ENCODE peak calls at places on chromosomes 16 and 17, in four cellular contexts. Z, Y, C and S are unnamed samples.

GRCh38 chr16:55487048-55487803 is 8.2 kb downstream of the MMP2 start:
- DNase-seq in Z (no peak), Y (no peak), C (no peak), S (no peak)

GRCh38 chr17:81910840-81911276 is 341 bp downstream of the PCYT2 start:
- DNase-seq in Z (peak; percentile 36), Y (no peak), C (no peak), S (no peak)

GRCh38 chr17:48910370-48910769 is 2.2 kb downstream of the UBE2Z start:
- DNase-seq in Z (no peak), Y (no peak), C (no peak), S (no peak)

GRCh38 chr17:79290726-79291125 is 216.1 kb downstream of the ENGASE start:
- DNase-seq in Z (no peak), Y (no peak), C (no peak), S (no peak)

GRCh38 chr17:47882247-47882646 is 13.8 kb upstream of the SP2 start:
- DNase-seq in Z (peak; percentile 81), Y (no peak), C (no peak), S (peak; percentile 54)

GRCh38 chr16:14559809-14560227 is 70.2 kb downstream of the PARN start:
- DNase-seq in Z (peak; percentile 50), Y (no peak), C (peak; percentile 24), S (peak; percentile 65)

GRCh38 chr16:13984794-13985193 is 64.8 kb downstream of the ERCC4 start:
- DNase-seq in Z (no peak), Y (no peak), C (no peak), S (no peak)

GRCh38 chr17:66351053-66351452 is 48.6 kb downstream of the PRKCA start:
- DNase-seq in Z (peak; percentile 83), Y (no peak), C (no peak), S (no peak)

GRCh38 chr17:46013502-46014165 is 14.6 kb downstream of the STH start:
- DNase-seq in Z (no peak), Y (no peak), C (no peak), S (no peak)

GRCh38 chr17:6534846-6535514 is 21.4 kb downstream of the PITPNM3 start:
- DNase-seq in Z (no peak), Y (no peak), C (no peak), S (no peak)

GRCh38 chr17:56887552-56888467 is 26.0 kb downstream of the TRIM25 start:
- DNase-seq in Z (peak; percentile 52), Y (no peak), C (no peak), S (no peak)

GRCh38 chr17:2303278-2304188 is at the start of the genes SMG6 and SRR:
- DNase-seq in Z (peak; percentile 95), Y (peak; percentile 93), C (peak; percentile 86), S (peak; percentile 90)

GRCh38 chr17:16997514-16998429 is 25.9 kb upstream of the TNFRSF13B start:
- DNase-seq in Z (no peak), Y (no peak), C (no peak), S (no peak)

GRCh38 chr17:3569534-3570137 is 12.0 kb upstream of the TRPV3 start:
- DNase-seq in Z (no peak), Y (no peak), C (no peak), S (no peak)

GRCh38 chr17:47652570-47652969 is 2.9 kb downstream of the KPNB1 start:
- DNase-seq in Z (no peak), Y (no peak), C (no peak), S (no peak)